ENCODE peak calls at places on chromosomes 7 and 10, in four cellular contexts. N, Q, D and K are unnamed samples.

GRCh38 chr10:13672505-13672904 is 85.7 kb downstream of the PRPF18 start:
- DNase-seq in N (no peak), Q (no peak), D (no peak), K (no peak)

GRCh38 chr10:123974406-123974805 is 82.8 kb upstream of the CPXM2 start:
- DNase-seq in N (no peak), Q (no peak), D (no peak), K (no peak)

GRCh38 chr7:139109188-139109982 is at the start of gene ZC3HAV1:
- DNase-seq in N (peak; percentile 76), Q (no peak), D (no peak), K (peak; percentile 69)

GRCh38 chr10:71978476-71978875 is 14.3 kb downstream of the CHST3 start:
- DNase-seq in N (no peak), Q (no peak), D (no peak), K (peak; percentile 50)

GRCh38 chr7:100208911-100209408 is 10.8 kb upstream of the PVRIG start:
- DNase-seq in N (no peak), Q (peak; percentile 87), D (no peak), K (no peak)

GRCh38 chr7:18302077-18302476 is 193.5 kb upstream of the HDAC9 start:
- DNase-seq in N (no peak), Q (no peak), D (no peak), K (no peak)

GRCh38 chr7:121489440-121489839 is 93.3 kb upstream of the FAM3C start:
- DNase-seq in N (no peak), Q (no peak), D (no peak), K (no peak)

GRCh38 chr10:21687197-21687993 is 153.4 kb downstream of the MLLT10 start:
- DNase-seq in N (no peak), Q (no peak), D (no peak), K (no peak)

GRCh38 chr10:48330269-48330668 is 23.8 kb downstream of the MAPK8 start:
- DNase-seq in N (no peak), Q (no peak), D (no peak), K (no peak)

GRCh38 chr10:121325490-121326231 is 272.6 kb downstream of the FGFR2 start:
- DNase-seq in N (peak; percentile 12), Q (no peak), D (no peak), K (no peak)

GRCh38 chr10:3873728-3874461 is 88.9 kb upstream of the KLF6 start:
- DNase-seq in N (peak; percentile 79), Q (peak; percentile 83), D (no peak), K (no peak)

GRCh38 chr10:123529146-123529760 is 136.9 kb upstream of the GPR26 start:
- DNase-seq in N (no peak), Q (no peak), D (no peak), K (no peak)

GRCh38 chr10:113520606-113521481 is 32.0 kb upstream of the HABP2 start:
- DNase-seq in N (peak; percentile 41), Q (no peak), D (no peak), K (peak; percentile 72)

GRCh38 chr7:55131421-55131929 is 112.7 kb downstream of the EGFR start:
- DNase-seq in N (peak; percentile 28), Q (no peak), D (no peak), K (no peak)

GRCh38 chr10:27482984-27483956 is 20.8 kb upstream of the RAB18 start:
- DNase-seq in N (no peak), Q (no peak), D (no peak), K (no peak)

GRCh38 chr10:18140149-18140956 is at the start of gene CACNB2:
- DNase-seq in N (peak; percentile 10), Q (no peak), D (no peak), K (peak; percentile 70)

GRCh38 chr7:76377186-76377918 is 18.6 kb upstream of the YWHAG start:
- DNase-seq in N (peak; percentile 67), Q (no peak), D (no peak), K (no peak)

GRCh38 chr7:76386691-76387260 is 22.7 kb downstream of the SSC4D start:
- DNase-seq in N (no peak), Q (no peak), D (no peak), K (no peak)

GRCh38 chr7:76380623-76380966 is 21.8 kb upstream of the YWHAG start:
- DNase-seq in N (no peak), Q (no peak), D (no peak), K (no peak)

GRCh38 chr7:76381814-76382213 is 23.0 kb upstream of the YWHAG start:
- DNase-seq in N (no peak), Q (no peak), D (no peak), K (no peak)

GRCh38 chr7:76383089-76383944 is 24.5 kb upstream of the YWHAG start:
- DNase-seq in N (peak; percentile 64), Q (no peak), D (no peak), K (peak; percentile 47)
- TF ChIP-seq CTCF in N (peak; percentile 48), Q (no peak), D (peak; percentile 3), K (no peak)

GRCh38 chr10:110408203-110408871 is 89.4 kb upstream of the DUSP5 start:
- DNase-seq in N (no peak), Q (no peak), D (no peak), K (peak; percentile 26)

GRCh38 chr10:110408943-110409342 is 88.8 kb upstream of the DUSP5 start:
- DNase-seq in N (no peak), Q (no peak), D (no peak), K (no peak)

GRCh38 chr10:110405401-110405800 is 92.3 kb upstream of the DUSP5 start:
- DNase-seq in N (no peak), Q (no peak), D (no peak), K (no peak)

GRCh38 chr10:110409488-110409887 is 88.2 kb upstream of the DUSP5 start:
- DNase-seq in N (no peak), Q (no peak), D (no peak), K (no peak)

DNA sequence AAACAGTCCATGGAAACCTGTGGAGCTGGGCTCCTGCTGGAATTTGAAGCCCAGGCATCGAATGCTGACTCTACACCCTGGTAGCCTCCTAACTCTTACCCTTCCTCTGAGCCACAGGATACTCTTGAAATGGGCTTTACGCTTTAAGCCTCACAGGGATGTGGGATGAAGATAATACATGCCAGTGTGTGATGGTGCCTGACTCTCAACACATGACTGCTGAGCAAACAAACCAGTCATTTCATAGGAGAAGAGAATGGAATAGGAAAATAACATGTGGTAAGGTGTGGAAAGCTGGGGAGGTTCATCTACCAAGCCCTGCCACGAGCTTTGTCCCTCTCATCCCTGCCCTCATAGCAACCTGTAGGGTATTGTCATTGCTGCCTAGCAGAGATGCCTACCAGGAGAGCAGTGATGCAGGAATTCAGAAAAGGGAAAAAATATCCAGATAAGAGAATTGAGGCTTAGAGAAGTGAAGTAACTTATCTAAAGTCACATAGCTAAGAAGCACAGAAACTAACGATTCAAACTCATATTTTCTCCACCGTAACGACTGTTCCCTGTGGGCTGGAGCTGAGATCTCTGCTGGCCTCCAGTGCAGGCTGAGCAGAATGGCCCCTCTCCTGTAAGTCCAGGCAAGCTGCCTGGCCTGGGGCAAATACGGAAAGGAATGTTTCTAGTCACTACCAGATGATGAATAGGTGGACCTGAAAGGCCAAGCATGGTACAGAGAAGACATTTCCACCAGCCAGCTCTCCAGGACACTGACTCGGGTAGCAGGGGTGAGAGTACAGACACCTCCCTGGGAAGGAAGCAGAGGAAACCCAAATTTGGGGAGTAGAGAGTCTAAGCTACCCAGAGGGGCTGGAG is 90.2 kb upstream of the DUSP5 start:
- DNase-seq in N (no peak), Q (no peak), D (no peak), K (no peak)
- TF ChIP-seq ATF2 in N (no peak), Q (no peak), D (no peak), K (no peak)

DNA sequence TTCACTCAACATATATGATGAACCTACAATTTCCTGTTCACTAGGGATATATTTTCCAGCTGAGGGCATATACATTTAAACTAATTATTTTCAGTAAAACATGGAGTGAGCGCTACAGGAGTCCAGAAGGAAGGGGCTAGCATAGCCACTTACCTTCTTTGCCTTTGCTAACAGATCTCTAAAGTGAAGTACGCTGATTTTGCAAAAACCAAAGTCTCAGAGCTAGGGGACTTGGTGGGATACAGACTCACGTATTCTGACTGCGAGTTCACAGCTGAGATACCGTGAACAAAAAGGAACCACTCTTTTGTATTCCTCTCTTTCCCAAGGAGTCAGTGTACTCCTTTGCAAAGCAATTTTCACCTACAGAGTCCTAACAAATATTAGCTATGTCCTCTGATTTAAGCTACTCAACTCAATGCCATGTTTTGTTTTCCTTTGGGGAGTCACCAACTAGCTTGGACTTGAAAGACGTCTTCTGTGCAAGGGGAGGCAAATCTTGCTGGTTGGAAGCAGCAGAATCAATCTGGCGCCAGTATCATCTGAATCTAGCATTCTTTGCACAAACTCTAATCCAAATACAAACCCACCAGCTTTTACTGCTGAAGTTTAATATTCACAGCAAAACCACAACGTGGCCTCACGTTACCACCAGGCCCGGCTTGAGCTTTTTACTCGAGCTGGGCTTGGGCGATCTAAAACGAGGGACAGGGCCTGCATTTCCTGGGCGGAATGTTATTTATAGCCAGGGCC is 658 bp downstream of the CDNF start:
- DNase-seq in N (peak; percentile 6), Q (no peak), D (no peak), K (no peak)
- TF ChIP-seq MAX in N (no peak), Q (no peak), D (no peak), K (no peak)

DNA sequence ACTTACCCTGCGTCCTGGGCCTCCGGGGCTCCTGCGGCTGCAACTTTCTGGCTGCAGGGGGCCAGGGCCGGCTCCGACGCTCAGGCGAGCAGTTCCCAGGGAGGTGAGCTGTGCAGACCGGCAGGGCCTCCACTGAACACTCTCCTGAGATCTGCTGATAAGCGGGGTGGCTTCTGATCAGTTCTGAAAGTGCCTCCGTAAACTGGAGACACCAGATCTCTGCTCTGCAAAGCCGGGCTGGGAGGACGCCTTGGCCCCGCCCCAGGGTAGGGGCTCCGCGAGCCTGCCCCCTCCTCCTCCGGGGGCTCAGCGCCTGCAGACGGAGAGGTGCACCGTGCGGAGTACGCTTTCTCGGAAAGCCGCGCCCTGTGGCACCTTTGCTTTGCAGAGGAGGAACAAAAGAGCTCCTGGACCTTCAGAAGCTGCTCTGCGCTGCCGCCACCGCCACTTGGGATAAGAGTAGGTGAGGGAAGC is 141.3 kb upstream of the VKORC1L1 start:
- DNase-seq in N (no peak), Q (no peak), D (no peak), K (peak; percentile 74)
- TF ChIP-seq CTCF in N (no peak), Q (no peak), D (no peak), K (no peak)

DNA sequence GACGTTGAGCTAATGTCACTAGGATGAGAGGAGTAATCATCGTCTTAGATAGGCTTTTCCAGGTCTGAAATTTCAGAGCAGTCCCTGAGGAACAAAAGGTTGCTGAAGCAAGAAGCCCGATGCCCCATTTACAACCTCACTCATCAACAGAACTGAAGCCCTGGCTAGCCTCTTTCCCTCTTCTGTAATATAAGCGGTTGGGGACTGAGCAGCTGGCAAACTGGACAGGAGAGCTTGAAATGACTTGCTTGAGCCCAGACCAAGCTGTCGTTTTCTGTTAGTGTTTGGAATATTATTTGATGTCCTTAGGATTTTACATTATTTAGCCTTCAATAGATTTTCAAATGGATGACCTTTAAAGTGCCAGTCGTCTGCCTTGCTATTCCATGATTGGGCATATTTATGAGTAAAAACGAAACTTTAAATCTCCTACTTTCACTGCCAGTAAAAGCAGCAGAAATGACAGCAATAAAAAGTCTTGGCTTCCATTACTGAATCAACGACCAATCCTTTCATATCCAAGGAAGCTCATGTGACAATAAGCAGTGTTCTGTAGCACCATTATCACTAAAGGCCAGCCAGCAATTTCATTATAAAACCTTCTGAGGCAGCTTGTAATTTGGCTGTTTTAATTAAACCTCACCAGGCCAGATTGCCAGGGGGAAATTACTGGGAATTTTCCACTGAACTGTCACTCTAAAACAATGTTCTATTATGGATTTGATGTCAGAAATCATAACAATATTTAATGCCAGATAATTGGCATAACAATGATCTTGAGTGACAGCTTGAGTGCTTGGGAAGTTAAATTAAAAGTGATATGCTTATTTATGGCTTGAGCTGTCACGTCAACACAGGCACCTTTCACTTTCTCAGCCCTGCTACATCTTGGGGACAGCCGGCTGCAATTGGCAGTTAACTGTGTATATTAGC is 85.9 kb downstream of the LSMEM1 start:
- DNase-seq in N (no peak), Q (no peak), D (no peak), K (no peak)
- TF ChIP-seq ATF2 in N (no peak), Q (no peak), D (no peak), K (no peak)